ENCODE peak calls at places on chromosomes 5 and 9, in eight cellular contexts. J, O, Q, T, G, N, E and D are unnamed samples.

GRCh38 chr5:108634251-108634950 is 113.3 kb upstream of the FER start:
- DNase-seq in J (peak), O (no peak), Q (no peak), T (no peak), G (peak), N (no peak), E (no peak), D (peak)

GRCh38 chr5:40124367-40124766 is 555.3 kb upstream of the PTGER4 start:
- DNase-seq in J (no peak), O (peak), Q (no peak), T (no peak), G (no peak), N (no peak), E (peak), D (no peak)

GRCh38 chr9:131161585-131161984 is 36.2 kb downstream of the NUP214 start:
- DNase-seq in J (no peak), O (no peak), Q (no peak), T (no peak), G (no peak), N (no peak), E (no peak), D (no peak)

GRCh38 chr9:88991066-88992030 is at the start of gene S1PR3:
- DNase-seq in J (peak), O (no peak), Q (peak), T (peak), G (no peak), N (no peak), E (peak), D (no peak)

GRCh38 chr9:6305954-6306563 is 22.1 kb upstream of the TPD52L3 start:
- DNase-seq in J (peak), O (peak), Q (peak), T (no peak), G (peak), N (no peak), E (peak), D (peak)

GRCh38 chr5:136087961-136088871 is 44.4 kb upstream of the SMAD5 start:
- DNase-seq in J (peak), O (no peak), Q (peak), T (no peak), G (peak), N (no peak), E (no peak), D (peak)

GRCh38 chr5:59095480-59095879 is 512.6 kb downstream of the RAB3C start:
- DNase-seq in J (peak), O (no peak), Q (no peak), T (no peak), G (peak), N (no peak), E (no peak), D (no peak)

GRCh38 chr9:137370865-137371520 is 52.0 kb downstream of the EXD3 start:
- DNase-seq in J (no peak), O (no peak), Q (no peak), T (peak), G (no peak), N (no peak), E (no peak), D (no peak)

GRCh38 chr5:170640731-170641588 is 137.1 kb downstream of the KCNIP1 start:
- DNase-seq in J (no peak), O (no peak), Q (no peak), T (no peak), G (no peak), N (no peak), E (peak), D (no peak)

GRCh38 chr5:170641589-170642031 is 137.8 kb downstream of the KCNIP1 start:
- DNase-seq in J (no peak), O (no peak), Q (no peak), T (no peak), G (no peak), N (no peak), E (no peak), D (no peak)

GRCh38 chr5:170642776-170643436 is 139.1 kb downstream of the KCNIP1 start:
- DNase-seq in J (no peak), O (no peak), Q (no peak), T (no peak), G (no peak), N (no peak), E (no peak), D (no peak)

GRCh38 chr5:170643591-170643990 is 139.8 kb downstream of the KCNIP1 start:
- DNase-seq in J (no peak), O (no peak), Q (no peak), T (no peak), G (no peak), N (no peak), E (no peak), D (no peak)

GRCh38 chr5:170642066-170642735 is 138.4 kb downstream of the KCNIP1 start:
- DNase-seq in J (no peak), O (no peak), Q (no peak), T (no peak), G (no peak), N (no peak), E (no peak), D (no peak)
- H2AFZ ChIP-seq in J (no peak), O (no peak), Q (no peak), T (no peak), G (no peak), N (no peak), E (no peak), D (no peak)

GRCh38 chr5:68290260-68290674 is 74.7 kb downstream of the PIK3R1 start:
- DNase-seq in J (peak), O (no peak), Q (no peak), T (no peak), G (peak), N (no peak), E (no peak), D (peak)
- H2AFZ ChIP-seq in J (no peak), O (no peak), Q (no peak), T (no peak), G (no peak), N (no peak), E (no peak), D (no peak)

GRCh38 chr5:96283589-96283988 is 149.5 kb downstream of the PCSK1 start:
- DNase-seq in J (no peak), O (no peak), Q (no peak), T (no peak), G (no peak), N (no peak), E (no peak), D (no peak)

GRCh38 chr5:96278995-96279394 is 154.1 kb downstream of the PCSK1 start:
- DNase-seq in J (no peak), O (no peak), Q (no peak), T (no peak), G (no peak), N (no peak), E (no peak), D (no peak)

GRCh38 chr5:96280946-96281393 is 152.1 kb downstream of the PCSK1 start:
- DNase-seq in J (peak), O (no peak), Q (peak), T (no peak), G (no peak), N (no peak), E (no peak), D (no peak)

GRCh38 chr5:96282020-96282419 is 151.0 kb downstream of the PCSK1 start:
- DNase-seq in J (no peak), O (no peak), Q (no peak), T (no peak), G (no peak), N (no peak), E (no peak), D (no peak)

DNA sequence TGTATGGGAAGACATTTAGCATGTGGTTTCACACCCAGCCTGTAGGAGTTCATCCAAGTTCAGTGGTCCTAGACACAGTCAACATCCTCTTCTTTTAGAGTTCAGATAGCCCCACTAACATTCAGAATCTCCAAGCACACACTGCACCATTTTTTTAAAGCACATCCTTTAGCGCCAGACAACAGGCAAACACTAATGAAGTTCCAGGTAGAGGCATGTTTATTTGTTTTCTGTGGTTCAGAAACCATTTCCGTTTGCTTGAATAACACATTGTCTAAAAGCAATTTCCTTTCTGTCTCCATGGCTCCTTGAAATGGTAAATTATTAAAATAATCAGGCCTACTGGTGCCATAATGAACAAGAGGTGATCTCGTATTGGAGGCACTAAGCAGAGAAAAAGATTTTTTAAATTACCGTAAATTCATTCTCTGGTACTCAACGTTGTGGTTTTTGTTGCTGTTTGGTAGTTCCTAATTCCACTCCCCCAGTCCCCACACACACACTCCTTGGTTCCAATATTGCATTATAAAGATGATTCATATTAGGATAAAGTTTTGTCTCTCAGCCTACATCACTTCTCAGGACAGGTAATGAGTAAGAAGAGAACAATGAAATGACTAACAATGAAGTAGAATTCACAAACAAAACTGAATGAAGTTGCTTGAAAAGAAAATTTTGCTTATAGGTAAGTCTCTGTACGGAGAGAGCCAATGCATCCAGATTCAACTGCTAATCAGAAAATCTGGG is 153.1 kb downstream of the PCSK1 start:
- DNase-seq in J (peak), O (no peak), Q (peak), T (no peak), G (peak), N (no peak), E (no peak), D (peak)
- H2AFZ ChIP-seq in J (peak), O (no peak), Q (peak), T (no peak), G (no peak), N (no peak), E (no peak), D (no peak)

GRCh38 chr5:91288517-91288916 is 94.6 kb downstream of the ARRDC3 start:
- DNase-seq in J (no peak), O (no peak), Q (no peak), T (no peak), G (no peak), N (no peak), E (no peak), D (no peak)
- H2AFZ ChIP-seq in J (no peak), O (no peak), Q (no peak), T (no peak), G (no peak), N (no peak), E (no peak), D (no peak)

GRCh38 chr5:181053760-181054122 is 13.7 kb downstream of the BTNL9 start:
- DNase-seq in J (peak), O (no peak), Q (no peak), T (peak), G (no peak), N (no peak), E (peak), D (no peak)

GRCh38 chr5:181052928-181053759 is 13.1 kb downstream of the BTNL9 start:
- DNase-seq in J (peak), O (no peak), Q (no peak), T (no peak), G (no peak), N (no peak), E (peak), D (no peak)

GRCh38 chr5:181054138-181054537 is 14.1 kb downstream of the BTNL9 start:
- DNase-seq in J (no peak), O (no peak), Q (no peak), T (no peak), G (no peak), N (no peak), E (no peak), D (no peak)

GRCh38 chr5:181051841-181052525 is 11.9 kb downstream of the BTNL9 start:
- DNase-seq in J (no peak), O (no peak), Q (no peak), T (no peak), G (no peak), N (no peak), E (peak), D (no peak)

GRCh38 chr5:181052526-181052927 is 12.5 kb downstream of the BTNL9 start:
- DNase-seq in J (peak), O (no peak), Q (no peak), T (peak), G (no peak), N (no peak), E (peak), D (no peak)
- H2AFZ ChIP-seq in J (peak), O (peak), Q (peak), T (no peak), G (peak), N (peak), E (peak), D (peak)

GRCh38 chr5:149618581-149619248 is 37.4 kb downstream of the ARHGEF37 start:
- DNase-seq in J (peak), O (peak), Q (peak), T (peak), G (peak), N (no peak), E (peak), D (peak)
- H2AFZ ChIP-seq in J (peak), O (peak), Q (peak), T (no peak), G (peak), N (peak), E (peak), D (peak)

DNA sequence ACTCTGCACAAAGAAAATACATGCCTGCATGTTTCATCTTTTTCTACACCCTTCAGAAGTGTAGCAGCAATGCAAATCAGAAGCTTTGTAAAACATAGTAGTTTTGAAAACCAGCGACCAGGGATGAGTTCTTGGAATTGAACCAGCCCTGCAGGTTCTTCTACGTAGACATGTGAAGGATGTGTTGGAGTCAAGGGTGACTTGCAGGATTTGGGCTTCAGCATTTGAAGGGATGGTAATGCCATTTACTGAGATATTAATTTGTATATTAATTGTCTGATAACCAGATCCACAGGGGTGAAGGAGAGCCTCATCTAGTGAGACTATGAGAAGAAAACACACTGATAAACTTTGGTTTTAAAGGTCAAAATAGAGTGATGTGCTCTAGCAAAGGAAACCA is 72.4 kb downstream of the KIAA1958 start:
- DNase-seq in J (no peak), O (no peak), Q (no peak), T (no peak), G (no peak), N (no peak), E (no peak), D (no peak)
- H2AFZ ChIP-seq in J (no peak), O (no peak), Q (no peak), T (no peak), G (no peak), N (no peak), E (no peak), D (no peak)